ENCODE peak calls at places on chromosomes 1 and 21, in seven cellular contexts. U is transverse colon, N is HCT116, Q is SK-N-SH, G is endothelial cell of umbilical vein, D is spleen, O is stomach. L is an unnamed sample.
A peak's percentile ranks its signal among the peaks of the same experiment; 100 is the strongest.

GRCh38 chr1:234554478-234555311 is 55.3 kb downstream of the IRF2BP2 start:
- DNase-seq in U (no peak), N (no peak), Q (peak; percentile 57), G (no peak), D (no peak), O (no peak), L (no peak)

GRCh38 chr21:20276954-20277353 is 721.3 kb upstream of the NCAM2 start:
- DNase-seq in U (no peak), N (no peak), Q (no peak), G (no peak), D (no peak), O (no peak), L (no peak)

GRCh38 chr1:187909382-187909781 is 1080.6 kb downstream of the PLA2G4A start:
- DNase-seq in U (no peak), N (no peak), Q (no peak), G (no peak), D (no peak), O (no peak), L (no peak)

GRCh38 chr1:100785399-100786082 is 66.0 kb downstream of the VCAM1 start:
- DNase-seq in U (no peak), N (no peak), Q (no peak), G (no peak), D (no peak), O (no peak), L (no peak)

GRCh38 chr1:84299536-84300260 is 1.8 kb upstream of the SAMD13 start:
- DNase-seq in U (no peak), N (no peak), Q (no peak), G (peak; percentile 56), D (no peak), O (no peak), L (no peak)

GRCh38 chr1:117809764-117810163 is 119.7 kb downstream of the GDAP2 start:
- DNase-seq in U (no peak), N (no peak), Q (no peak), G (peak; percentile 23), D (no peak), O (no peak), L (no peak)

GRCh38 chr1:41633764-41634163 is 149.3 kb upstream of the EDN2 start:
- DNase-seq in U (no peak), N (no peak), Q (no peak), G (no peak), D (no peak), O (no peak), L (no peak)

GRCh38 chr1:109208847-109209463 is 4.8 kb upstream of the SARS1 start:
- DNase-seq in U (no peak), N (no peak), Q (no peak), G (no peak), D (no peak), O (no peak), L (no peak)

GRCh38 chr1:228088586-228089498 is 6.3 kb downstream of the ARF1 start:
- DNase-seq in U (peak; percentile 8), N (no peak), Q (no peak), G (no peak), D (peak; percentile 79), O (peak; percentile 27), L (peak; percentile 26)

GRCh38 chr1:74392848-74393247 is 119.6 kb downstream of the LRRC53 start:
- DNase-seq in U (no peak), N (no peak), Q (peak; percentile 66), G (no peak), D (no peak), O (no peak), L (no peak)

GRCh38 chr1:36721261-36721660 is 238.5 kb upstream of the CSF3R start:
- DNase-seq in U (no peak), N (no peak), Q (no peak), G (no peak), D (no peak), O (no peak), L (no peak)

GRCh38 chr1:36712151-36712550 is 229.4 kb upstream of the CSF3R start:
- DNase-seq in U (no peak), N (no peak), Q (no peak), G (no peak), D (no peak), O (no peak), L (no peak)

GRCh38 chr1:36715797-36716196 is 233.1 kb upstream of the CSF3R start:
- DNase-seq in U (no peak), N (no peak), Q (no peak), G (no peak), D (no peak), O (no peak), L (no peak)

GRCh38 chr1:36722871-36723270 is 240.2 kb upstream of the CSF3R start:
- DNase-seq in U (no peak), N (no peak), Q (no peak), G (no peak), D (no peak), O (no peak), L (no peak)

GRCh38 chr1:36717431-36717830 is 234.7 kb upstream of the CSF3R start:
- DNase-seq in U (no peak), N (no peak), Q (no peak), G (no peak), D (no peak), O (no peak), L (no peak)
- H3K4me1 ChIP-seq in U (no peaks in the 10 kb centered on the region), N (no peaks in the 10 kb centered on the region), Q (no peaks in the 10 kb centered on the region), G (no peaks in the 10 kb centered on the region), D (no peaks in the 10 kb centered on the region), O (no peaks in the 10 kb centered on the region), L (no peaks in the 10 kb centered on the region)

GRCh38 chr1:164708596-164708995 is 149.6 kb downstream of the PBX1 start:
- DNase-seq in U (no peak), N (no peak), Q (no peak), G (no peak), D (no peak), O (no peak), L (no peak)
- TF ChIP-seq POLR2AphosphoS5 in U (no peak), N (no peak), Q (no peak), G (no peak), D (no peak), O (no peak), L (no peak)

GRCh38 chr1:151988405-151988851 is 5.2 kb downstream of the S100A10 start:
- DNase-seq in U (no peak), N (peak; percentile 82), Q (no peak), G (peak; percentile 83), D (no peak), O (no peak), L (no peak)
- H3K27ac ChIP-seq in U (peak overlapping the region; percentile 93), N (peak overlapping the region; percentile 87), Q (peak overlapping the region; percentile 96), G (peak overlapping the region; percentile 83), D (no peak overlapping the region), O (peak overlapping the region; percentile 98), L (peak overlapping the region; percentile 95)

GRCh38 chr1:47687618-47687940 is 249.7 kb downstream of the FOXD2 start:
- DNase-seq in U (no peak), N (no peak), Q (no peak), G (no peak), D (peak; percentile 21), O (peak; percentile 7), L (no peak)
- H3K4me1 ChIP-seq in U (peaks cover 15% of the 10 kb centered on the region), N (no peaks in the 10 kb centered on the region), Q (no peaks in the 10 kb centered on the region), G (no peaks in the 10 kb centered on the region), D (no peaks in the 10 kb centered on the region), O (no peaks in the 10 kb centered on the region), L (no peaks in the 10 kb centered on the region)